ENCODE peak calls at places on chromosomes 12 and 14, in seven cellular contexts. Z is activated naive CD8-positive, alpha-beta T cell treated with anti-CD3 and anti-CD28 coated beads, Interleukin-2, amount 50 U/mL, for 24 hours; N is AG10803; W is hippocampal formation; D is BE2C; Q is GM13976; I is iPS-NIHi11. E is an unnamed sample.

GRCh38 chr14:59360923-59361794 is 104.0 kb downstream of the GPR135 start:
- DNase-seq in Z (no peak), N (peak; percentile 43), W (no peak), D (peak; percentile 71), Q (no peak), I (no peak), E (peak; percentile 67)

GRCh38 chr14:69285661-69286255 is 25.8 kb downstream of the GALNT16 start:
- DNase-seq in Z (no peak), N (no peak), W (no peak), D (no peak), Q (no peak), I (no peak), E (no peak)

GRCh38 chr14:69873877-69874780 is 5.1 kb upstream of the SMOC1 start:
- DNase-seq in Z (no peak), N (peak; percentile 64), W (no peak), D (no peak), Q (no peak), I (no peak), E (no peak)

GRCh38 chr14:104224516-104225281 is 86.3 kb downstream of the KIF26A start:
- DNase-seq in Z (peak; percentile 64), N (no peak), W (no peak), D (peak; percentile 42), Q (peak; percentile 78), I (peak; percentile 84), E (peak; percentile 60)

GRCh38 chr12:20044836-20045235 is 323.5 kb upstream of the PDE3A start:
- DNase-seq in Z (no peak), N (peak; percentile 50), W (no peak), D (no peak), Q (no peak), I (no peak), E (no peak)

GRCh38 chr12:63029676-63030075 is 94.7 kb upstream of the PPM1H start:
- DNase-seq in Z (no peak), N (no peak), W (no peak), D (no peak), Q (no peak), I (no peak), E (no peak)

GRCh38 chr12:65536876-65537661 is 258.6 kb downstream of the MSRB3 start:
- DNase-seq in Z (no peak), N (peak; percentile 100), W (no peak), D (no peak), Q (peak; percentile 7), I (peak; percentile 58), E (peak; percentile 10)

GRCh38 chr12:108605000-108605689 is 7.3 kb upstream of the TMEM119 start:
- DNase-seq in Z (no peak), N (no peak), W (no peak), D (no peak), Q (no peak), I (no peak), E (no peak)

GRCh38 chr12:40171501-40171900 is 53.3 kb upstream of the LRRK2 start:
- DNase-seq in Z (no peak), N (peak; percentile 1), W (no peak), D (no peak), Q (no peak), I (no peak), E (no peak)

GRCh38 chr14:61103541-61104339 is 122.7 kb downstream of the SLC38A6 start:
- DNase-seq in Z (peak; percentile 25), N (peak; percentile 94), W (no peak), D (no peak), Q (peak; percentile 68), I (peak; percentile 65), E (peak; percentile 25)

GRCh38 chr12:94941440-94941862 is 62.0 kb downstream of the NDUFA12 start:
- DNase-seq in Z (peak; percentile 51), N (peak; percentile 80), W (no peak), D (peak; percentile 17), Q (no peak), I (no peak), E (no peak)